ENCODE peak calls at places on chromosomes 4 and X, in seven cellular contexts. One of them, this sample, is unnamed.

GRCh38 chrX:12903646-12904045 is 2.8 kb upstream of the TLR8 start:
- DNase-seq in stomach: no peak
- DNase-seq in SK-MEL-5: no peak
- DNase-seq in NCI-H345: no peak
- DNase-seq in pancreas: no peak
- DNase-seq in activated CD8-positive, alpha-beta memory T cell treated with anti-CD3 and anti-CD28 coated beads for 48 hours: no peak
- DNase-seq in esophagus muscularis mucosa: no peak
- DNase-seq in this sample: no peak

GRCh38 chrX:46777971-46778810 is 19.3 kb upstream of the SLC9A7 start:
- DNase-seq in esophagus muscularis mucosa: no peak
- DNase-seq in pancreas: no peak
- DNase-seq in stomach: no peak
- DNase-seq in SK-MEL-5: no peak
- DNase-seq in NCI-H345: peak; percentile 26
- DNase-seq in activated CD8-positive, alpha-beta memory T cell treated with anti-CD3 and anti-CD28 coated beads for 48 hours: no peak
- DNase-seq in this sample: no peak

GRCh38 chr4:153346563-153346962 is 2.1 kb downstream of the MND1 start:
- DNase-seq in pancreas: no peak
- DNase-seq in esophagus muscularis mucosa: no peak
- DNase-seq in NCI-H345: no peak
- DNase-seq in SK-MEL-5: no peak
- DNase-seq in activated CD8-positive, alpha-beta memory T cell treated with anti-CD3 and anti-CD28 coated beads for 48 hours: no peak
- DNase-seq in stomach: no peak
- DNase-seq in this sample: no peak

GRCh38 chrX:132749406-132749805 is 209.0 kb downstream of the HS6ST2 start:
- DNase-seq in stomach: no peak
- DNase-seq in activated CD8-positive, alpha-beta memory T cell treated with anti-CD3 and anti-CD28 coated beads for 48 hours: no peak
- DNase-seq in NCI-H345: no peak
- DNase-seq in SK-MEL-5: no peak
- DNase-seq in esophagus muscularis mucosa: no peak
- DNase-seq in pancreas: no peak
- DNase-seq in this sample: no peak

GRCh38 chrX:84340981-84341380 is 153.0 kb upstream of the RPS6KA6 start:
- DNase-seq in SK-MEL-5: no peak
- DNase-seq in pancreas: no peak
- DNase-seq in activated CD8-positive, alpha-beta memory T cell treated with anti-CD3 and anti-CD28 coated beads for 48 hours: no peak
- DNase-seq in NCI-H345: no peak
- DNase-seq in esophagus muscularis mucosa: no peak
- DNase-seq in stomach: no peak
- DNase-seq in this sample: no peak

GRCh38 chr4:104907991-104908390 is 238.7 kb upstream of the TET2 start:
- DNase-seq in NCI-H345: no peak
- DNase-seq in pancreas: no peak
- DNase-seq in esophagus muscularis mucosa: no peak
- DNase-seq in stomach: no peak
- DNase-seq in SK-MEL-5: no peak
- DNase-seq in activated CD8-positive, alpha-beta memory T cell treated with anti-CD3 and anti-CD28 coated beads for 48 hours: no peak
- DNase-seq in this sample: no peak

GRCh38 chr4:65167719-65168118 is 502.6 kb downstream of the EPHA5 start:
- DNase-seq in activated CD8-positive, alpha-beta memory T cell treated with anti-CD3 and anti-CD28 coated beads for 48 hours: no peak
- DNase-seq in stomach: no peak
- DNase-seq in pancreas: no peak
- DNase-seq in esophagus muscularis mucosa: no peak
- DNase-seq in SK-MEL-5: no peak
- DNase-seq in NCI-H345: no peak
- DNase-seq in this sample: no peak

GRCh38 chr4:33467291-33467690 is 2747.1 kb downstream of the PCDH7 start:
- DNase-seq in activated CD8-positive, alpha-beta memory T cell treated with anti-CD3 and anti-CD28 coated beads for 48 hours: no peak
- DNase-seq in stomach: no peak
- DNase-seq in esophagus muscularis mucosa: no peak
- DNase-seq in pancreas: no peak
- DNase-seq in SK-MEL-5: peak; percentile 8
- DNase-seq in NCI-H345: no peak
- DNase-seq in this sample: no peak

GRCh38 chr4:124061413-124061812 is 651.1 kb downstream of the ANKRD50 start:
- DNase-seq in activated CD8-positive, alpha-beta memory T cell treated with anti-CD3 and anti-CD28 coated beads for 48 hours: no peak
- DNase-seq in stomach: no peak
- DNase-seq in pancreas: no peak
- DNase-seq in NCI-H345: no peak
- DNase-seq in SK-MEL-5: no peak
- DNase-seq in esophagus muscularis mucosa: no peak
- DNase-seq in this sample: no peak

GRCh38 chr4:65046496-65047101 is 623.7 kb downstream of the EPHA5 start:
- DNase-seq in NCI-H345: no peak
- DNase-seq in esophagus muscularis mucosa: no peak
- DNase-seq in SK-MEL-5: no peak
- DNase-seq in activated CD8-positive, alpha-beta memory T cell treated with anti-CD3 and anti-CD28 coated beads for 48 hours: no peak
- DNase-seq in stomach: no peak
- DNase-seq in pancreas: no peak
- DNase-seq in this sample: no peak